ENCODE peak calls at places on chromosomes 2 and 18, in nine cellular contexts. H, K, L, Y, C, M, P, S and X are unnamed samples.

GRCh38 chr2:65366595-65367125 is 65.7 kb downstream of the SPRED2 start:
- DNase-seq in M (no peak), L (no peak), C (peak; percentile 98), P (peak; percentile 96), Y (peak; percentile 91), S (peak; percentile 91), K (peak; percentile 98), H (peak; percentile 29), X (no peak)

GRCh38 chr18:49691177-49691608 is 122.1 kb downstream of the ACAA2 start:
- DNase-seq in L (no peak), C (peak; percentile 72), Y (peak; percentile 29), P (peak; percentile 93), H (no peak), M (no peak), S (peak; percentile 81), K (peak; percentile 71), X (no peak)

GRCh38 chr2:44004735-44005602 is 9.2 kb upstream of the LRPPRC start:
- DNase-seq in K (no peak), M (no peak), L (no peak), Y (no peak), P (no peak), H (no peak), C (peak; percentile 2), S (no peak), X (no peak)

GRCh38 chr2:205712508-205712907 is 30.2 kb downstream of the NRP2 start:
- DNase-seq in Y (no peak), P (peak; percentile 64), K (peak; percentile 63), H (no peak), S (peak; percentile 41), M (no peak), L (no peak), C (peak; percentile 77), X (no peak)

GRCh38 chr18:24560511-24560981 is 100.1 kb downstream of the HRH4 start:
- DNase-seq in M (no peak), Y (no peak), S (no peak), H (no peak), P (no peak), K (no peak), C (no peak), L (no peak), X (no peak)

GRCh38 chr2:233083782-233084181 is 23.6 kb downstream of the INPP5D start:
- DNase-seq in K (no peak), P (no peak), L (no peak), S (no peak), M (no peak), H (no peak), C (no peak), Y (no peak), X (no peak)

GRCh38 chr2:26072925-26073768 is 39.3 kb downstream of the RAB10 start:
- DNase-seq in M (no peak), L (no peak), C (peak; percentile 65), H (peak; percentile 10), K (peak; percentile 21), S (no peak), P (no peak), Y (no peak), X (no peak)

GRCh38 chr18:49343179-49343578 is 117.3 kb downstream of the DYM start:
- DNase-seq in M (no peak), Y (no peak), H (no peak), L (no peak), K (no peak), S (no peak), C (no peak), P (no peak), X (no peak)

GRCh38 chr2:24485191-24485590 is 5.9 kb upstream of the NCOA1 start:
- DNase-seq in P (no peak), H (no peak), K (no peak), L (no peak), Y (no peak), C (no peak), S (no peak), M (no peak), X (no peak)

GRCh38 chr2:180222642-180223041 is 215.5 kb upstream of the CWC22 start:
- DNase-seq in L (no peak), H (peak; percentile 55), M (peak; percentile 31), C (no peak), S (peak; percentile 57), P (peak; percentile 97), K (peak; percentile 95), Y (peak; percentile 51), X (no peak)

GRCh38 chr2:141055526-141055925 is 1075.3 kb downstream of the LRP1B start:
- DNase-seq in K (peak; percentile 62), Y (no peak), H (no peak), S (peak; percentile 28), C (peak; percentile 74), M (no peak), L (no peak), P (peak; percentile 19), X (no peak)

GRCh38 chr2:108968619-108969018 is 20.4 kb downstream of the EDAR start:
- DNase-seq in C (peak; percentile 22), H (no peak), L (no peak), S (no peak), Y (no peak), P (no peak), M (no peak), K (peak; percentile 34), X (no peak)

GRCh38 chr2:179593323-179593722 is 268.1 kb downstream of the ZNF385B start:
- DNase-seq in L (no peak), M (no peak), Y (no peak), C (no peak), S (no peak), P (no peak), H (no peak), K (no peak), X (no peak)